ENCODE peak calls at places on chromosomes 4 and X, in seven cellular contexts. F, V, G, B, S, T and M are unnamed samples.

GRCh38 chrX:94937491-94937890 is 1263.5 kb downstream of the FAM133A start:
- DNase-seq in V (no peak), T (no peak), B (no peak), F (no peak), S (no peak), G (no peak), M (no peak)

GRCh38 chrX:118231464-118231863 is 114.4 kb upstream of the WDR44 start:
- DNase-seq in V (no peak), F (no peak), S (no peak), T (no peak), B (no peak), G (no peak), M (no peak)

GRCh38 chr4:113141901-113142346 is 92.5 kb downstream of the ANK2 start:
- DNase-seq in T (no peak), S (no peak), G (peak; percentile 48), V (no peak), F (peak; percentile 27), B (no peak), M (no peak)

GRCh38 chr4:45155081-45155777 is 428.9 kb upstream of the GNPDA2 start:
- DNase-seq in T (no peak), S (no peak), F (no peak), G (no peak), V (no peak), B (peak; percentile 53), M (no peak)

GRCh38 chrX:19593684-19594083 is 78.4 kb upstream of the MAP3K15 start:
- DNase-seq in T (no peak), V (peak; percentile 1), G (peak; percentile 18), F (peak; percentile 29), B (no peak), S (no peak), M (no peak)

GRCh38 chr4:173505924-173506779 is 23.9 kb downstream of the HAND2 start:
- DNase-seq in G (peak; percentile 45), F (peak; percentile 66), S (no peak), V (peak; percentile 25), B (no peak), T (peak; percentile 66), M (no peak)

GRCh38 chr4:126899382-126899801 is 733.4 kb upstream of the INTU start:
- DNase-seq in B (no peak), T (no peak), G (no peak), V (peak; percentile 76), F (no peak), S (no peak), M (peak; percentile 11)

GRCh38 chr4:127965803-127966175 is 583 bp downstream of the ABHD18 start:
- DNase-seq in B (peak; percentile 6), S (peak; percentile 74), T (no peak), G (peak; percentile 8), V (peak; percentile 3), F (peak; percentile 42), M (no peak)

GRCh38 chr4:184911310-184911709 is 85.5 kb upstream of the ACSL1 start:
- DNase-seq in G (no peak), S (no peak), B (no peak), V (no peak), T (no peak), F (peak; percentile 3), M (peak; percentile 78)

GRCh38 chr4:3465698-3466671 is 2.9 kb downstream of the DOK7 start:
- DNase-seq in T (no peak), V (no peak), S (no peak), B (no peak), F (no peak), G (no peak), M (no peak)